ENCODE peak calls at places on chromosomes 4 and X, in eight cellular contexts. Y, U, E, F, C, X, W and G are unnamed samples.

GRCh38 chr4:162830899-162831298 is 335.8 kb downstream of the NAF1 start:
- DNase-seq in E (no peak), F (no peak), Y (no peak), W (no peak), U (no peak), X (no peak), C (no peak), G (no peak)

GRCh38 chr4:127505203-127505602 is 127.6 kb upstream of the INTU start:
- DNase-seq in X (no peak), E (no peak), Y (no peak), U (no peak), W (no peak), F (no peak), C (no peak), G (no peak)

GRCh38 chr4:106105697-106106096 is 210.3 kb downstream of the TBCK start:
- DNase-seq in U (no peak), E (no peak), F (no peak), W (no peak), Y (no peak), X (no peak), C (no peak), G (no peak)

GRCh38 chr4:185742766-185743165 is 69.2 kb downstream of the SORBS2 start:
- DNase-seq in C (no peak), E (no peak), Y (no peak), W (no peak), F (no peak), X (no peak), U (no peak), G (no peak)

GRCh38 chr4:14338206-14338605 is 664.1 kb upstream of the CPEB2 start:
- DNase-seq in Y (no peak), F (no peak), E (no peak), C (no peak), U (no peak), W (no peak), X (no peak), G (no peak)

GRCh38 chr4:1715002-1715761 is 3.1 kb upstream of the SLBP start:
- DNase-seq in Y (no peak), C (no peak), E (no peak), X (no peak), W (no peak), F (no peak), U (no peak), G (no peak)

GRCh38 chrX:79400618-79401017 is 33.5 kb upstream of the ITM2A start:
- DNase-seq in C (no peak), U (no peak), F (no peak), Y (no peak), E (no peak), X (no peak), W (no peak), G (no peak)

GRCh38 chr4:110808371-110808878 is 185.5 kb upstream of the PITX2 start:
- DNase-seq in U (no peak), F (no peak), W (no peak), X (no peak), C (no peak), E (no peak), Y (no peak), G (peak; percentile 3)

GRCh38 chr4:160580581-160580980 is 1477.7 kb downstream of the RAPGEF2 start:
- DNase-seq in F (no peak), U (no peak), W (no peak), X (no peak), Y (no peak), C (no peak), E (no peak), G (no peak)

GRCh38 chrX:43813898-43814297 is 68.4 kb downstream of the MAOB start:
- DNase-seq in F (no peak), X (peak; percentile 14), W (no peak), C (no peak), E (no peak), U (no peak), Y (no peak), G (no peak)

GRCh38 chr4:139534287-139534950 is 21.6 kb downstream of the SETD7 start:
- DNase-seq in Y (no peak), C (no peak), E (no peak), X (no peak), F (no peak), U (no peak), W (no peak), G (no peak)

GRCh38 chr4:102623622-102624021 is 122.5 kb downstream of the NFKB1 start:
- DNase-seq in C (no peak), F (no peak), Y (no peak), X (peak; percentile 37), W (no peak), E (no peak), U (no peak), G (no peak)

GRCh38 chr4:109816894-109817293 is 1.3 kb downstream of the GAR1 start:
- DNase-seq in Y (no peak), F (no peak), E (no peak), U (no peak), X (no peak), C (no peak), W (no peak), G (no peak)

GRCh38 chr4:180134116-180134866 is 2108.9 kb upstream of the TENM3 start:
- DNase-seq in C (no peak), E (no peak), Y (no peak), U (no peak), F (no peak), X (peak; percentile 14), W (no peak), G (no peak)

GRCh38 chrX:34778961-34779360 is 121.9 kb upstream of the TMEM47 start:
- DNase-seq in E (no peak), F (no peak), U (no peak), C (no peak), X (no peak), Y (no peak), W (no peak), G (no peak)

GRCh38 chrX:108090474-108091265 is 672 bp downstream of the PSMD10 start:
- DNase-seq in X (no peak), E (no peak), C (no peak), F (no peak), W (no peak), U (no peak), Y (no peak), G (no peak)

GRCh38 chrX:43706786-43707185 is 50.7 kb downstream of the MAOA start:
- DNase-seq in U (no peak), Y (no peak), C (no peak), X (no peak), W (no peak), E (no peak), F (no peak), G (no peak)

GRCh38 chrX:11867610-11868345 is 109.7 kb downstream of the MSL3 start:
- DNase-seq in F (no peak), C (no peak), W (no peak), E (no peak), X (no peak), Y (no peak), U (no peak), G (no peak)

GRCh38 chr4:123418486-123418931 is 21.9 kb downstream of the SPRY1 start:
- DNase-seq in C (no peak), W (no peak), Y (no peak), U (no peak), E (no peak), F (no peak), X (peak; percentile 81), G (no peak)

GRCh38 chr4:67687639-67688038 is 13.3 kb downstream of the UBA6 start:
- DNase-seq in F (no peak), X (no peak), W (no peak), U (no peak), Y (no peak), E (no peak), C (no peak), G (no peak)

GRCh38 chr4:185534850-185535761 is at the start of gene PDLIM3:
- DNase-seq in X (peak; percentile 88), Y (peak; percentile 40), C (peak; percentile 84), F (peak; percentile 91), U (no peak), E (no peak), W (no peak), G (no peak)

GRCh38 chr4:80324171-80324570 is 11.4 kb upstream of the CFAP299 start:
- DNase-seq in X (no peak), F (no peak), U (no peak), E (no peak), W (no peak), C (no peak), Y (no peak), G (no peak)

GRCh38 chr4:40831462-40831861 is 81.7 kb downstream of the NSUN7 start:
- DNase-seq in W (no peak), Y (no peak), E (no peak), F (peak; percentile 15), U (no peak), C (no peak), X (no peak), G (no peak)

GRCh38 chrX:24396930-24397277 is 36.5 kb downstream of the SUPT20HL1 start:
- DNase-seq in Y (no peak), C (no peak), F (no peak), W (no peak), X (no peak), E (no peak), U (no peak), G (no peak)

GRCh38 chrX:153501530-153501929 is 6.8 kb downstream of the BGN start:
- DNase-seq in F (peak; percentile 85), Y (no peak), X (no peak), E (no peak), U (no peak), W (no peak), C (no peak), G (no peak)

GRCh38 chr4:57110635-57111546 is 706 bp upstream of the IGFBP7 start:
- DNase-seq in Y (no peak), F (peak; percentile 79), X (peak; percentile 44), U (no peak), W (no peak), C (peak; percentile 72), E (no peak), G (no peak)

GRCh38 chrX:55160685-55161552 is 59.2 kb upstream of the PAGE5 start:
- DNase-seq in X (peak; percentile 77), E (peak; percentile 58), C (peak; percentile 86), Y (peak; percentile 60), U (peak; percentile 89), W (peak; percentile 42), F (peak; percentile 94), G (peak; percentile 64)

GRCh38 chr4:129641179-129641578 is 545.2 kb downstream of the C4orf33 start:
- DNase-seq in F (no peak), C (peak; percentile 66), X (peak; percentile 27), Y (no peak), U (no peak), E (peak; percentile 1), W (no peak), G (peak; percentile 8)

GRCh38 chr4:65482410-65482809 is 187.9 kb downstream of the EPHA5 start:
- DNase-seq in F (no peak), C (no peak), E (no peak), W (no peak), Y (no peak), U (no peak), X (no peak), G (no peak)

GRCh38 chr4:184274288-184274951 is 56.7 kb upstream of the ENPP6 start:
- DNase-seq in E (no peak), W (no peak), F (no peak), X (no peak), Y (no peak), U (no peak), C (no peak), G (no peak)

GRCh38 chrX:16722481-16722880 is 3.1 kb downstream of the SYAP1 start:
- DNase-seq in X (no peak), Y (no peak), U (no peak), F (no peak), E (no peak), W (no peak), C (no peak), G (no peak)